ENCODE peak calls at places on chromosomes 16 and 17, in six cellular contexts. A, D, N, L, T and Q are unnamed samples.

GRCh38 chr17:31935512-31935911 is 1.3 kb upstream of the SUZ12 start:
- DNase-seq in A (no peak), D (no peak), N (no peak), L (no peak), T (no peak), Q (no peak)

GRCh38 chr17:82858376-82859126 is 18.7 kb upstream of the ZNF750 start:
- DNase-seq in A (no peak), D (peak), N (no peak), L (no peak), T (no peak), Q (no peak)

GRCh38 chr17:40445769-40446468 is 2.7 kb downstream of the IGFBP4 start:
- DNase-seq in A (no peak), D (no peak), N (no peak), L (no peak), T (no peak), Q (no peak)

GRCh38 chr16:11025120-11025531 is 80.8 kb downstream of the CLEC16A start:
- DNase-seq in A (no peak), D (no peak), N (no peak), L (no peak), T (no peak), Q (no peak)

GRCh38 chr17:59287452-59287851 is 44.0 kb upstream of the YPEL2 start:
- DNase-seq in A (no peak), D (no peak), N (no peak), L (no peak), T (no peak), Q (no peak)

GRCh38 chr16:49837673-49838360 is 18.1 kb downstream of the ZNF423 start:
- DNase-seq in A (no peak), D (no peak), N (no peak), L (no peak), T (no peak), Q (no peak)

GRCh38 chr17:82205720-82206508 is 6.7 kb downstream of the CCDC57 start:
- DNase-seq in A (no peak), D (peak), N (peak), L (peak), T (peak), Q (peak)

GRCh38 chr16:23753908-23754593 is 775 bp upstream of the CHP2 start:
- DNase-seq in A (no peak), D (no peak), N (no peak), L (no peak), T (no peak), Q (no peak)

GRCh38 chr17:80594666-80595269 is 50.1 kb downstream of the RPTOR start:
- DNase-seq in A (no peak), D (no peak), N (no peak), L (no peak), T (no peak), Q (no peak)

GRCh38 chr16:10957771-10958486 is 13.6 kb downstream of the CLEC16A start:
- DNase-seq in A (no peak), D (no peak), N (no peak), L (no peak), T (no peak), Q (no peak)

GRCh38 chr16:35639233-35640205 is 2180.1 kb downstream of the TP53TG3F start:
- DNase-seq in A (no peak), D (no peak), N (no peak), L (no peak), T (no peak), Q (no peak)

GRCh38 chr17:83058478-83059167 is 20.8 kb upstream of the METRNL start:
- DNase-seq in A (no peak), D (no peak), N (peak), L (no peak), T (no peak), Q (no peak)

GRCh38 chr16:69328854-69329316 is 1.5 kb downstream of the PDF start:
- DNase-seq in A (no peak), D (peak), N (no peak), L (peak), T (no peak), Q (no peak)

GRCh38 chr16:48546774-48547173 is 63.2 kb downstream of the N4BP1 start:
- DNase-seq in A (no peak), D (peak), N (no peak), L (no peak), T (peak), Q (no peak)

GRCh38 chr16:56193951-56194726 is 2.9 kb downstream of the GNAO1 start:
- DNase-seq in A (no peak), D (no peak), N (peak), L (peak), T (peak), Q (peak)

GRCh38 chr16:85391769-85392583 is 221.1 kb upstream of the GSE1 start:
- DNase-seq in A (no peak), D (no peak), N (no peak), L (no peak), T (no peak), Q (no peak)

GRCh38 chr17:73268582-73269328 is 7.1 kb upstream of the CPSF4L start:
- DNase-seq in A (no peak), D (peak), N (no peak), L (no peak), T (no peak), Q (no peak)

GRCh38 chr16:309476-309875 is 26.5 kb downstream of the PDIA2 start:
- DNase-seq in A (no peak), D (no peak), N (no peak), L (no peak), T (no peak), Q (no peak)

GRCh38 chr17:40608061-40608581 is 39.5 kb downstream of the SMARCE1 start:
- DNase-seq in A (no peak), D (no peak), N (no peak), L (no peak), T (no peak), Q (no peak)

GRCh38 chr17:71023631-71024030 is 854.3 kb downstream of the KCNJ2 start:
- DNase-seq in A (no peak), D (no peak), N (peak), L (no peak), T (peak), Q (no peak)

GRCh38 chr16:88685156-88686061 is 898 bp downstream of the SNAI3 start:
- DNase-seq in A (no peak), D (peak), N (no peak), L (peak), T (no peak), Q (no peak)

GRCh38 chr17:43832976-43833829 is at the start of gene MPP3:
- DNase-seq in A (no peak), D (peak), N (peak), L (peak), T (peak), Q (peak)

GRCh38 chr17:17723354-17724261 is 42.4 kb downstream of the RAI1 start:
- DNase-seq in A (no peak), D (no peak), N (peak), L (peak), T (peak), Q (no peak)

GRCh38 chr17:72119963-72120877 is 600 bp upstream of the SOX9 start:
- DNase-seq in A (no peak), D (peak), N (peak), L (peak), T (peak), Q (peak)

GRCh38 chr16:3787924-3788661 is 70.8 kb upstream of the TRAP1 start:
- DNase-seq in A (no peak), D (no peak), N (peak), L (no peak), T (no peak), Q (no peak)

GRCh38 chr17:65771704-65772103 is 210.3 kb upstream of the AXIN2 start:
- DNase-seq in A (no peak), D (no peak), N (no peak), L (no peak), T (no peak), Q (no peak)

GRCh38 chr17:8859029-8859803 is 8.3 kb downstream of the PIK3R6 start:
- DNase-seq in A (no peak), D (no peak), N (no peak), L (peak), T (no peak), Q (no peak)

GRCh38 chr16:86016201-86016965 is 117.4 kb downstream of the IRF8 start:
- DNase-seq in A (no peak), D (peak), N (peak), L (peak), T (peak), Q (peak)

GRCh38 chr16:88487920-88488842 is 35.1 kb downstream of the ZFPM1 start:
- DNase-seq in A (no peak), D (peak), N (no peak), L (no peak), T (no peak), Q (no peak)

GRCh38 chr17:73841431-73842060 is 197.3 kb upstream of the SDK2 start:
- DNase-seq in A (no peak), D (peak), N (no peak), L (no peak), T (peak), Q (no peak)

GRCh38 chr16:21167360-21167759 is 8.9 kb downstream of the LDAF1 start:
- DNase-seq in A (no peak), D (no peak), N (no peak), L (peak), T (no peak), Q (no peak)

GRCh38 chr16:75379911-75380847 is 53.1 kb downstream of the CFDP1 start:
- DNase-seq in A (peak), D (no peak), N (no peak), L (no peak), T (no peak), Q (no peak)

GRCh38 chr17:74367206-74367605 is at the start of gene GPR142:
- DNase-seq in A (no peak), D (no peak), N (no peak), L (no peak), T (no peak), Q (no peak)

GRCh38 chr17:12545877-12546513 is 119.7 kb upstream of the MYOCD start:
- DNase-seq in A (no peak), D (peak), N (no peak), L (peak), T (no peak), Q (no peak)